ENCODE peak calls at places on chromosomes 3 and 15, in seven cellular contexts. Z, V, S, W, U, B and G are unnamed samples.

GRCh38 chr3:66618066-66618465 is 117.2 kb upstream of the LRIG1 start:
- DNase-seq in Z (no peak), V (no peak), S (no peak), W (no peak), U (no peak), B (no peak), G (no peak)

GRCh38 chr3:161222662-161223061 is 1.6 kb downstream of the NMD3 start:
- DNase-seq in Z (no peak), V (peak), S (no peak), W (no peak), U (no peak), B (no peak), G (no peak)

GRCh38 chr15:63374686-63375520 is 6.7 kb downstream of the CA12 start:
- DNase-seq in Z (no peak), V (peak), S (peak), W (no peak), U (peak), B (no peak), G (no peak)

GRCh38 chr15:52788099-52788986 is 1.8 kb downstream of the ONECUT1 start:
- DNase-seq in Z (no peak), V (no peak), S (no peak), W (peak), U (no peak), B (no peak), G (no peak)

GRCh38 chr15:89642106-89642505 is 13.2 kb downstream of the KIF7 start:
- DNase-seq in Z (no peak), V (no peak), S (no peak), W (peak), U (peak), B (no peak), G (peak)

GRCh38 chr3:152834354-152835310 is at the start of gene P2RY1:
- DNase-seq in Z (peak), V (peak), S (peak), W (peak), U (peak), B (no peak), G (peak)

GRCh38 chr3:128366136-128366535 is 100.6 kb downstream of the DNAJB8 start:
- DNase-seq in Z (no peak), V (no peak), S (peak), W (peak), U (no peak), B (no peak), G (peak)

GRCh38 chr3:8663177-8664061 is 18.8 kb upstream of the SSUH2 start:
- DNase-seq in Z (peak), V (peak), S (peak), W (no peak), U (no peak), B (no peak), G (peak)

GRCh38 chr15:85380860-85381535 is 595 bp downstream of the AKAP13 start:
- DNase-seq in Z (peak), V (no peak), S (no peak), W (peak), U (peak), B (peak), G (peak)

GRCh38 chr3:54760226-54760625 is 167.6 kb downstream of the LRTM1 start:
- DNase-seq in Z (no peak), V (peak), S (no peak), W (no peak), U (no peak), B (no peak), G (no peak)

GRCh38 chr3:53009826-53010539 is 35.9 kb downstream of the SFMBT1 start:
- DNase-seq in Z (peak), V (no peak), S (no peak), W (no peak), U (no peak), B (no peak), G (no peak)

GRCh38 chr3:39446444-39446843 is 21.0 kb upstream of the MOBP start:
- DNase-seq in Z (no peak), V (no peak), S (no peak), W (no peak), U (no peak), B (no peak), G (no peak)

GRCh38 chr3:139317660-139318430 is 26.0 kb upstream of the MRPS22 start:
- DNase-seq in Z (no peak), V (no peak), S (no peak), W (no peak), U (no peak), B (no peak), G (no peak)

GRCh38 chr3:46719044-46719565 is 1.4 kb upstream of the PRSS50 start:
- DNase-seq in Z (no peak), V (no peak), S (no peak), W (no peak), U (no peak), B (no peak), G (no peak)

GRCh38 chr3:105367406-105368213 is 901 bp downstream of the ALCAM start:
- DNase-seq in Z (peak), V (peak), S (peak), W (peak), U (peak), B (peak), G (peak)

GRCh38 chr3:122727766-122728165 is 47.1 kb downstream of the PARP14 start:
- DNase-seq in Z (no peak), V (no peak), S (no peak), W (no peak), U (no peak), B (no peak), G (no peak)

GRCh38 chr3:194275721-194276120 is 75.4 kb downstream of the CPN2 start:
- DNase-seq in Z (no peak), V (no peak), S (no peak), W (no peak), U (peak), B (no peak), G (peak)

GRCh38 chr3:194208701-194209100 is 72.8 kb downstream of the HES1 start:
- DNase-seq in Z (no peak), V (no peak), S (no peak), W (no peak), U (no peak), B (no peak), G (no peak)

GRCh38 chr3:113034011-113034410 is 43.2 kb downstream of the GTPBP8 start:
- DNase-seq in Z (no peak), V (peak), S (no peak), W (no peak), U (no peak), B (no peak), G (no peak)

GRCh38 chr3:180854887-180855286 is 57.6 kb upstream of the FXR1 start:
- DNase-seq in Z (no peak), V (no peak), S (no peak), W (no peak), U (no peak), B (no peak), G (no peak)

GRCh38 chr3:52022323-52023100 is 26.8 kb upstream of the RPL29 start:
- DNase-seq in Z (no peak), V (no peak), S (peak), W (no peak), U (peak), B (no peak), G (peak)

GRCh38 chr3:11145888-11146287 is 8.4 kb upstream of the HRH1 start:
- DNase-seq in Z (no peak), V (peak), S (no peak), W (no peak), U (no peak), B (no peak), G (no peak)

GRCh38 chr15:62165793-62166380 is 802 bp upstream of the C2CD4B start:
- DNase-seq in Z (no peak), V (no peak), S (peak), W (no peak), U (no peak), B (no peak), G (peak)

GRCh38 chr3:52574056-52574965 is 37.9 kb downstream of the UQCC5 start:
- DNase-seq in Z (no peak), V (peak), S (no peak), W (no peak), U (no peak), B (no peak), G (no peak)

GRCh38 chr15:56752986-56753385 is 19.7 kb upstream of the ZNF280D start:
- DNase-seq in Z (no peak), V (no peak), S (no peak), W (no peak), U (no peak), B (no peak), G (no peak)

GRCh38 chr15:34101366-34102174 is at the start of the genes EMC7 and PGBD4:
- DNase-seq in Z (peak), V (peak), S (peak), W (peak), U (peak), B (peak), G (peak)

GRCh38 chr3:139654637-139655365 is 23.0 kb downstream of the NMNAT3 start:
- DNase-seq in Z (no peak), V (no peak), S (no peak), W (no peak), U (no peak), B (no peak), G (no peak)

GRCh38 chr3:31550452-31551251 is 17.9 kb downstream of the STT3B start:
- DNase-seq in Z (peak), V (peak), S (no peak), W (no peak), U (no peak), B (no peak), G (no peak)

GRCh38 chr3:13012228-13012691 is 61.0 kb downstream of the IQSEC1 start:
- DNase-seq in Z (peak), V (peak), S (peak), W (no peak), U (peak), B (peak), G (peak)

GRCh38 chr3:172398484-172398883 is 49.8 kb downstream of the GHSR start:
- DNase-seq in Z (no peak), V (no peak), S (no peak), W (no peak), U (no peak), B (no peak), G (no peak)

GRCh38 chr3:113847664-113848461 is 9.3 kb downstream of the GRAMD1C start:
- DNase-seq in Z (no peak), V (no peak), S (no peak), W (no peak), U (no peak), B (no peak), G (no peak)

GRCh38 chr3:64138046-64138445 is 87.2 kb downstream of the PRICKLE2 start:
- DNase-seq in Z (no peak), V (no peak), S (no peak), W (no peak), U (no peak), B (no peak), G (no peak)

GRCh38 chr15:47786371-47786770 is 69.1 kb downstream of the SEMA6D start:
- DNase-seq in Z (no peak), V (peak), S (no peak), W (no peak), U (no peak), B (no peak), G (no peak)

GRCh38 chr15:96583671-96584070 is 253.2 kb downstream of the NR2F2 start:
- DNase-seq in Z (no peak), V (no peak), S (no peak), W (no peak), U (no peak), B (no peak), G (no peak)

GRCh38 chr3:163056874-163057497 is 1560.4 kb downstream of the OTOL1 start:
- DNase-seq in Z (peak), V (peak), S (no peak), W (no peak), U (no peak), B (no peak), G (no peak)

GRCh38 chr3:182954553-182954952 is 25.8 kb downstream of the DCUN1D1 start:
- DNase-seq in Z (no peak), V (no peak), S (no peak), W (no peak), U (no peak), B (no peak), G (no peak)

GRCh38 chr15:85010472-85011209 is 29.0 kb downstream of the PDE8A start:
- DNase-seq in Z (no peak), V (peak), S (no peak), W (no peak), U (no peak), B (no peak), G (no peak)

GRCh38 chr15:30929064-30929669 is 25.5 kb downstream of the FAN1 start:
- DNase-seq in Z (no peak), V (no peak), S (no peak), W (no peak), U (no peak), B (no peak), G (no peak)

GRCh38 chr3:133487920-133488540 is 85.5 kb upstream of the CDV3 start:
- DNase-seq in Z (no peak), V (peak), S (peak), W (no peak), U (no peak), B (peak), G (no peak)

GRCh38 chr3:136929984-136930671 is 27.7 kb upstream of the IL20RB start:
- DNase-seq in Z (no peak), V (peak), S (peak), W (no peak), U (peak), B (no peak), G (peak)

GRCh38 chr15:67083135-67083766 is 17.8 kb downstream of the SMAD3 start:
- DNase-seq in Z (no peak), V (peak), S (no peak), W (no peak), U (no peak), B (no peak), G (no peak)
- H3K27ac ChIP-seq in Z (no peak), V (peak), S (no peak), W (no peak), U (no peak), B (peak), G (no peak)

DNA sequence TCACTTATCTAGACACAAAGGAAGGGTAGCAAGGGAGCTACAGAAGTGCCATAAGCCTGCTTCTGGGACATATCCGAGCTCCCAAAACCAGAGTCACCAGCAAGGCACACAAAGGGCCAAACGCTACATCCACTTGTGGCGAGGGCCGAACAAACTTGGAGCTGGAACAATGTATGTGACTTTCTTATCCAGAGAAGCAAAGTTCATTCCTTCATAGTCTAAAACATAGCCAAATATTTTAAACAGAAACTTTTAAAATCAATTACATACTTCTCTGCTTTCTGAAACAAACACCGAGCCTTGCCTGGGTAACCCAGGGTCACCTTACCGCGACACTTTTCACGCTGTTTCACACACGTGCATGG is 15.9 kb downstream of the ZXDC start:
- DNase-seq in Z (no peak), V (no peak), S (no peak), W (no peak), U (no peak), B (no peak), G (no peak)
- H3K27ac ChIP-seq in Z (no peak), V (no peak), S (no peak), W (no peak), U (no peak), B (no peak), G (no peak)

GRCh38 chr15:99708563-99708962 is 24.7 kb downstream of the LYSMD4 start:
- DNase-seq in Z (no peak), V (peak), S (peak), W (peak), U (peak), B (no peak), G (peak)
- H3K27ac ChIP-seq in Z (no peak), V (peak), S (peak), W (no peak), U (peak), B (no peak), G (peak)

GRCh38 chr3:149333518-149333859 is at the start of gene TM4SF18:
- DNase-seq in Z (no peak), V (no peak), S (no peak), W (no peak), U (no peak), B (no peak), G (no peak)
- H3K27ac ChIP-seq in Z (no peak), V (no peak), S (peak), W (peak), U (no peak), B (no peak), G (peak)

DNA sequence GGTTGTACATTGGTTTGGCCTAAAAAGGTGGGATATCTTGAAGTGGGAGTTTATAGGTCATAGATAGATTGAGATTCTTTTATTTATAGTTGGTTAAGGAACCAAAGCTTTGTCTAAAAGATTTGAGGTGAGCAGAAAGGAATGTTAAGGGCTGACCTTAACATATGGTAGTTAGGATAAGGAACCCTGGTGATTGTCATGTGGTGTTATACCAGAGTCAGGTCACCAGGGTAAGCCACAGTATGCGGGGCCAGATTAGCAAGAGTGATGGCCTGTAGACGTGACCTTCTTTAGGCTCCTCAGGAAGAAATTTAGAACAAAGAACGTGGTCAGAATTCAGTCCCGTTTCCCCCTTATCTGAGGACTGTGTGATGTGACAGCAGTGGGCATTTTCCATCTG is 249.2 kb downstream of the GABRG3 start:
- DNase-seq in Z (no peak), V (no peak), S (no peak), W (no peak), U (no peak), B (no peak), G (no peak)
- H3K27ac ChIP-seq in Z (no peak), V (no peak), S (no peak), W (no peak), U (no peak), B (no peak), G (no peak)

GRCh38 chr15:74784426-74784825 is 2.5 kb downstream of the CSK start:
- DNase-seq in Z (peak), V (no peak), S (no peak), W (no peak), U (no peak), B (no peak), G (no peak)
- H3K27ac ChIP-seq in Z (peak), V (no peak), S (no peak), W (no peak), U (no peak), B (peak), G (peak)